ENCODE peak calls at places on chromosomes 11 and 22, in six cellular contexts. H, Y, U, B, D and K are unnamed samples.

GRCh38 chr11:25981998-25982397 is 349.9 kb upstream of the ANO3 start:
- DNase-seq in H (no peak), Y (peak), U (no peak), B (no peak), D (peak), K (no peak)

GRCh38 chr11:129593098-129593497 is 217.4 kb downstream of the BARX2 start:
- DNase-seq in H (no peak), Y (no peak), U (no peak), B (no peak), D (no peak), K (no peak)

GRCh38 chr11:7894251-7894650 is 36.8 kb downstream of the OR10A6 start:
- DNase-seq in H (no peak), Y (no peak), U (no peak), B (no peak), D (no peak), K (no peak)

GRCh38 chr22:42275970-42276369 is 5.5 kb upstream of the TCF20 start:
- DNase-seq in H (no peak), Y (no peak), U (peak), B (no peak), D (no peak), K (no peak)

GRCh38 chr11:108616549-108616948 is 23.0 kb upstream of the EXPH5 start:
- DNase-seq in H (no peak), Y (peak), U (no peak), B (no peak), D (no peak), K (peak)

GRCh38 chr11:33391893-33392251 is 134.7 kb downstream of the HIPK3 start:
- DNase-seq in H (no peak), Y (no peak), U (no peak), B (no peak), D (no peak), K (no peak)

GRCh38 chr11:20013346-20014066 is 146.8 kb downstream of the DBX1 start:
- DNase-seq in H (no peak), Y (peak), U (no peak), B (no peak), D (no peak), K (no peak)

GRCh38 chr11:26442131-26442530 is 110.2 kb downstream of the ANO3 start:
- DNase-seq in H (no peak), Y (peak), U (no peak), B (no peak), D (no peak), K (no peak)

GRCh38 chr11:74570266-74571061 is 21.9 kb upstream of the POLD3 start:
- DNase-seq in H (no peak), Y (peak), U (peak), B (peak), D (peak), K (peak)

GRCh38 chr11:14750911-14751310 is 107.3 kb downstream of the PDE3B start:
- DNase-seq in H (no peak), Y (no peak), U (no peak), B (no peak), D (no peak), K (no peak)

DNA sequence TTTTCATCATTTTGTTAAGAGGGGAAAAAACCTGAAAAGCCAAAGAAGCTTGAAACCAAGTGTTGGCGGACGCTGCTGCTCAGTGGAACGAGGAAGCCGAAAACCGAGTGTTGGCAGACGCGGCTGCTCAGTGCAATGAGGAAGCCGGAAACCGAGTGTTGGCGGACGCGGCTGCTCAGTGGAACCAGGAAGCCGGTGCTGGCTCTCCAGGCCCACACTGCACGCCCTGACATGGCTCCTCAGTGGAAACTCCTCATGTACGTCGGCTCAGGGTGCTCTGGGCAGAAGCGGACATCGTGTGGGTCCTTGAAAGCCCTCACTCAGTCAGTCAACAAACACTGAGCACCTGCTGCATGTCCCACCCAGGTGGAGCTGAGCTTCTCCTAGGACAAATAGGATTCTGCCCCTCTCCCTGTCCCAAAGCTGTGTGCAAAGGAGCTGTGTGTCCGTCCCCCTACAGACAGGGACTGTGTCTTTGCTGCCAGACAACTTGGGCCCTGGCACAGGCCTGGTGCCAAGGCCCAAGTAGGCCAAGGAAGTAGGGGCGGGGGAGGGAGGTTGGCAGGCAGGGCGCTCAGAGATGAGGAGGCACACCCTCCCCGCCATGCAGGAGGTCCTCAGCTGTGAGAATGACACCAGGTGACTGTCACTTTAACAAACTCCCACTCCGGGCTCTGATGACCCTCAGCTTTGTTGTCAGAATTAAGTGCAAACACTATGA is 37.3 kb downstream of the PHF21B start:
- DNase-seq in H (no peak), Y (peak), U (no peak), B (no peak), D (no peak), K (no peak)
- TF ChIP-seq POLR2A in H (no peak), Y (no peak), U (no peak), B (no peak), D (no peak), K (no peak)

GRCh38 chr11:47212938-47213337 is 1.8 kb upstream of the DDB2 start:
- DNase-seq in H (no peak), Y (no peak), U (peak), B (peak), D (no peak), K (no peak)

GRCh38 chr11:47208628-47209027 is 6.1 kb upstream of the DDB2 start:
- DNase-seq in H (no peak), Y (no peak), U (no peak), B (no peak), D (no peak), K (no peak)

GRCh38 chr11:47216141-47216798 is 1.5 kb downstream of the DDB2 start:
- DNase-seq in H (no peak), Y (peak), U (peak), B (peak), D (peak), K (peak)

GRCh38 chr11:47215366-47215925 is 672 bp downstream of the DDB2 start:
- DNase-seq in H (no peak), Y (no peak), U (no peak), B (no peak), D (no peak), K (no peak)

GRCh38 chr11:47213985-47214564 is 699 bp upstream of the DDB2 start:
- DNase-seq in H (peak), Y (peak), U (peak), B (peak), D (peak), K (peak)
- TF ChIP-seq POLR2A in H (no peak), Y (no peak), U (peak), B (no peak), D (no peak), K (peak)

GRCh38 chr11:62771144-62772021 is at the start of gene TAF6L:
- DNase-seq in H (peak), Y (peak), U (peak), B (peak), D (peak), K (peak)
- TF ChIP-seq POLR2A in H (no peak), Y (peak), U (peak), B (no peak), D (no peak), K (peak)

DNA sequence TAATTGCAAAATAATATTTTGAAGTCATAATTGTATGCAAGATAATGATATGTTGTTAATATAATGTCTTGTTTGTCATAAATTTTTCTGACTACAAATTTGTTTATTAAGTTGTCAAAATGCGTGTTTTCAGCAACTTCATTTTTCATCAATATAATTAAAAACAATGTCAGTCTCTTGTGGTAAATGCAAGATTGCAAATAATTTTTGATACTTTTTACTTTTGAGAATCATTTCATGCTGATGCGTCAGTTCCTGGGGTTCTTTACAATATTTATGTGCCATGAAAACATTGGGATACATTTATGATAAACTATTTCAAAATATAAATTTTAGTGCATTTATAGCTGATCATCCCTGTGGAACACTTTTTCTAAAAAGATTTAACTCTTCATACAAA is 1504.8 kb downstream of the BRD1 start:
- DNase-seq in H (no peak), Y (no peak), U (no peak), B (no peak), D (no peak), K (no peak)
- TF ChIP-seq POLR2A in H (no peak), Y (no peak), U (no peak), B (no peak), D (no peak), K (no peak)

GRCh38 chr11:104061851-104062521 is 25.5 kb downstream of the DDI1 start:
- DNase-seq in H (no peak), Y (peak), U (no peak), B (no peak), D (no peak), K (no peak)

GRCh38 chr11:104060004-104060403 is 23.6 kb downstream of the DDI1 start:
- DNase-seq in H (no peak), Y (peak), U (no peak), B (no peak), D (no peak), K (no peak)

GRCh38 chr11:104064016-104064630 is 27.7 kb downstream of the DDI1 start:
- DNase-seq in H (no peak), Y (no peak), U (no peak), B (no peak), D (no peak), K (no peak)

GRCh38 chr11:104057908-104058307 is 21.5 kb downstream of the DDI1 start:
- DNase-seq in H (no peak), Y (no peak), U (no peak), B (no peak), D (no peak), K (no peak)

GRCh38 chr11:104060820-104061219 is 24.4 kb downstream of the DDI1 start:
- DNase-seq in H (no peak), Y (no peak), U (no peak), B (no peak), D (no peak), K (no peak)
- TF ChIP-seq POLR2A in H (no peak), Y (no peak), U (no peak), B (no peak), D (no peak), K (no peak)

GRCh38 chr22:40345801-40346177 is 511 bp upstream of the ADSL start:
- DNase-seq in H (peak), Y (no peak), U (peak), B (peak), D (no peak), K (peak)

GRCh38 chr22:40348025-40348658 is 1.8 kb downstream of the ADSL start:
- DNase-seq in H (no peak), Y (peak), U (peak), B (peak), D (peak), K (peak)

GRCh38 chr22:40345271-40345670 is 1.0 kb upstream of the ADSL start:
- DNase-seq in H (no peak), Y (peak), U (peak), B (no peak), D (no peak), K (peak)

GRCh38 chr22:40347300-40347699 is 1.0 kb downstream of the ADSL start:
- DNase-seq in H (no peak), Y (no peak), U (no peak), B (no peak), D (no peak), K (no peak)

DNA sequence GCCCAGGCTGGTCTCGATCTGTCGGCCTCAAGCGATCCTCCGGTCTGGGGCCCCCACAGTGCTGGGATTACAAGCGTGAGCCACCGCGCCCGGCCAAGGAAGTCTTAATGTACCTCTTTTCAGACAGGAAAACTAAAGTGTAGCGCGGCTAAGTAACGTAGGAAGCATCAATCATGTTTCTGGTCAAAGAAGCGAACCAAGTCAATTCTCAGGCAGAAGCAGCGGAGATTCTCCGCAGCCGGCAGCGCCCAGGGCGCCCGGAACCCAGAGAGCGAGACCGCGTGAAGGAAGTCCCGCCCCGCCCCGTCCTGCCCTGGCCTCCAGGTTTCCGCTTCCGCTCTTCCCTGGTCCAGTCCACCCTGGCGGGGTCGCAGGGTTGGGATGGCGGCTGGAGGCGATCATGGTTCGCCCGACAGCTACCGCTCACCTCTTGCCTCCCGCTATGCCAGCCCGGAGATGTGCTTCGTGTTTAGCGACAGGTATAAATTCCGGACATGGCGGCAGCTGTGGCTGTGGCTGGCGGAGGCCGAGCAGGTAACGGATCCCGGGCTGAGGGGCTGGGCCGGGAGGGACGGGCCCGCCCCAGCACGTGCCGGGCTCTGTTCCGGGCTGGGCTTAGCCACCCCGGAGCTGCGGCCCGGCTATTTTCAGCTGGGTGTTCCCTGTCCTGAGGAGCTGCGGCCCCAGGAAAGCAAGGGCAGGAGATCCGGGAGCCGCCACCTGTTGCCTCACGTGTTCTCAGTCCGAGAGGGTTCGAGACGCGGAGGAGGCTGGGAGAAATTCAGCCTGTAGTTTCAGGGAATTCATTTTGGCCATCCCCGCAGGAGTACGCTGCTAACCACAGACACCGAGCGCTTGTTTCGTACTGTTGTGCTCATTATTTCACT is at the start of gene ADSL:
- DNase-seq in H (peak), Y (peak), U (peak), B (peak), D (peak), K (peak)
- TF ChIP-seq POLR2A in H (no peak), Y (peak), U (peak), B (no peak), D (no peak), K (peak)

GRCh38 chr11:35139883-35140282 is 912 bp downstream of the CD44 start:
- DNase-seq in H (no peak), Y (no peak), U (peak), B (no peak), D (no peak), K (no peak)
- TF ChIP-seq POLR2A in H (no peak), Y (peak), U (no peak), B (no peak), D (no peak), K (no peak)

DNA sequence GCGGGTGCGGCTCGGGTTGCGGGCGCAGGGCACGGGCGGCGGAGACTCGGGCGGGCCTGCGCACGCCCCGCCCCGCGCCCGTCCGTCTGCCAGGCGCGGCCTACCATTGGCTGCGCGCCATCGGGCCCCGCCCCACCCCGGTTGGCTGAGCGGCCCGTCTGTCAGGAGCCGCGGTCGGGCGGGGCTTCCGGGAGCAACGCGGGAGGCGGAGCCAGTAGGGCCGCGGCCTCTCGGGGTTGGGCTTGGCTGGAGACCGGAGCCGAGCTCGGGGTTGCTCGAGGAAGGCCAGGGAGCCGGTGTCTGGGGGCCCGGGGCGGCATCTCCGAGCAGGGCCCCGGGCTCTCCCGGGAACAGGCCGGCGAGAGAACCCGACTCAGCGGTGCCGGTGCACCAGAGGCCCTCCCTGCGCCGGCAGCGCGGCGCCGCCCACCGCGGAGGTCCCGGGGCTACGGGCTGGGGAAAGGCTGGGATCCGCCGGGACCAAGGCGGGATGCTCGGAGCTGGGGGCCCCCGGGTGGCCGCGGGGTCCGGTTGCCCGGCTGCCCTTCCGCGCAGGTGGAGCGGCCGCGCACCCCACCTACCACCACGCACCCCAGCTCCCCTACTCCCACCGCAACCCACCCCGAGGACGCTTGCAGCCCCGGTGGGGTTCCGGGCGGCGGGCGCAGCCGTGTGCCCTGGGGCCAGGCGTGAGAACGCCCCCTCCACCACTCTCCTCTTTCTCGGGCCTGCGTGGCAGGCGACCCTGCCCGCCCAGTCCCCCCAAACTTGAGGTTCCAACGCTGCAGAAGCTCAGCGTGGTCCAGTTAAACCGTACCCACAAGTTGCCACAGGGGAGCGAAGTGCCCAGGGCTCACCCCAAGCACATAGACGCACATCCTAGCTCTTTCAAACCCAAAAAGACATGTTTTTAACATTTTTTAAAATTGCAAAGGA is at the start of gene HRAS:
- DNase-seq in H (peak), Y (peak), U (peak), B (peak), D (peak), K (peak)
- TF ChIP-seq POLR2A in H (no peak), Y (peak), U (peak), B (no peak), D (no peak), K (peak)

DNA sequence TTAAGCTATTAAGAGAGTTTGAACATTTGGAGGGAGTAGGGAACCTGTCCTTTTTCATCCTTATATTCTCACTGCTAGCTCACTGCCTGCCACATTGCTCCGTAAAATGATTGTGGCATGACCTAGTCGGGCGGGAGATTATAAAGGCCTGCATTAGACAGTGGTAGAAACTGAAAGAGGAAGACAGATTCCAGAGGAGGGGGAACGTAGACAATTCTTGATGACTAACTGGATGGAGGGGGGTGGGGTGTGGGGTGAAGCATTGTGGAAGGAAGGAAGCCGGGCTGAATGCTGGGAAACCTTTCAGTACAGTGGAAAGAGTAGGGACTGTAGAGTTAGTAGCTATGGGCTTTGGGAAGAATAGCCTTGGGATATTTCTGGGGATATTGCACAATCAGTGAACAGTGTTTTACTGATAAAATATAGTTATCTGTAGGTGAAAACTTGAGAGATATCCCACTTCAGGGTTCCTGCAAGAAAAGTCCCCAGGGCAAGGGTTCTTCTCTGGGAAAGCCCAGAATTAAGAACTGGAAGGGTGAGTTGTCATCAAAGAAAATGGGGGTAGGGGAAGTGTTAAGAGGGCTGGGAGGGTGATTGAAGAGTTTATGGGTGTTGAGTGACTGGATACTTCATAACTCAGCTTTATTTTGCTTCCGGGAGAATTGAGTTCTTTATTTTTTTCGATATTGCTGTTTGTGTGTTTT is 2.1 kb downstream of the MED15 start:
- DNase-seq in H (no peak), Y (peak), U (peak), B (peak), D (peak), K (no peak)
- TF ChIP-seq POLR2A in H (no peak), Y (peak), U (peak), B (no peak), D (no peak), K (peak)